ENCODE peak calls at places on chromosomes 13 and 19, in nine cellular contexts. I, F, K, H, S, V, J, E and Y are unnamed samples.
A peak's percentile ranks its signal among the peaks of the same experiment; 100 is the strongest.

GRCh38 chr19:24069907-24070657 is 16.9 kb upstream of the ZNF254 start:
- DNase-seq in I (no peak), F (no peak), K (no peak), H (no peak), S (no peak), V (no peak), J (no peak), E (no peak), Y (no peak)

GRCh38 chr13:44238011-44238421 is 135.6 kb upstream of the SERP2 start:
- DNase-seq in I (no peak), F (peak; percentile 13), K (no peak), H (no peak), S (peak; percentile 68), V (no peak), J (no peak), E (no peak), Y (no peak)

GRCh38 chr13:45799451-45799850 is 52.1 kb downstream of the SIAH3 start:
- DNase-seq in I (no peak), F (no peak), K (no peak), H (no peak), S (peak; percentile 20), V (no peak), J (no peak), E (no peak), Y (no peak)

GRCh38 chr13:67258482-67258881 is 28.3 kb upstream of the PCDH9 start:
- DNase-seq in I (no peak), F (no peak), K (peak; percentile 48), H (no peak), S (peak; percentile 30), V (no peak), J (no peak), E (no peak), Y (peak; percentile 5)

GRCh38 chr19:9456018-9456689 is 20.8 kb upstream of the ZNF266 start:
- DNase-seq in I (no peak), F (no peak), K (no peak), H (no peak), S (no peak), V (no peak), J (no peak), E (no peak), Y (peak; percentile 13)

GRCh38 chr19:12052571-12053169 is at the start of gene ZNF878:
- DNase-seq in I (peak; percentile 26), F (peak; percentile 80), K (peak; percentile 98), H (peak; percentile 53), S (peak; percentile 71), V (peak; percentile 68), J (peak; percentile 15), E (peak; percentile 95), Y (peak; percentile 81)

GRCh38 chr19:33796164-33797100 is at the start of gene KCTD15:
- DNase-seq in I (no peak), F (no peak), K (peak; percentile 75), H (no peak), S (peak; percentile 39), V (peak; percentile 41), J (no peak), E (no peak), Y (no peak)

GRCh38 chr19:18587962-18588610 is 512 bp upstream of the REX1BD start:
- DNase-seq in I (no peak), F (no peak), K (no peak), H (no peak), S (no peak), V (no peak), J (no peak), E (no peak), Y (no peak)

GRCh38 chr13:75091707-75092106 is 390.3 kb downstream of the TBC1D4 start:
- DNase-seq in I (no peak), F (no peak), K (no peak), H (no peak), S (no peak), V (no peak), J (no peak), E (no peak), Y (no peak)

GRCh38 chr19:29480507-29480906 is 45.3 kb upstream of the VSTM2B start:
- DNase-seq in I (no peak), F (no peak), K (no peak), H (no peak), S (no peak), V (no peak), J (no peak), E (no peak), Y (no peak)

GRCh38 chr19:1406818-1407661 is at the start of gene DAZAP1:
- DNase-seq in I (peak; percentile 98), F (peak; percentile 85), K (peak; percentile 99), H (peak; percentile 94), S (peak; percentile 97), V (peak; percentile 99), J (peak; percentile 100), E (peak; percentile 93), Y (peak; percentile 90)